ENCODE peak calls at places on chromosome 9, in nine cellular contexts. One of them, this sample, is unnamed.
A peak's percentile ranks its signal among the peaks of the same experiment; 100 is the strongest.

GRCh38 chr9:128118971-128119665 is 8.4 kb downstream of the PTGES2 start:
- DNase-seq in activated CD8-positive, alpha-beta memory T cell treated with anti-CD3 and anti-CD28 coated beads for 1 hour: no peak
- DNase-seq in vagina: no peak
- DNase-seq in activated CD8-positive, alpha-beta T cell treated with anti-CD3 and anti-CD28 coated beads for 36 hours: no peak
- DNase-seq in A172: no peak
- DNase-seq in H9: peak; percentile 23
- DNase-seq in stromal cell of bone marrow: no peak
- DNase-seq in left ventricle myocardium inferior: no peak
- DNase-seq in RWPE2: peak; percentile 48
- DNase-seq in this sample: no peak

GRCh38 chr9:137878146-137878941 is 762 bp downstream of the CACNA1B start:
- DNase-seq in activated CD8-positive, alpha-beta memory T cell treated with anti-CD3 and anti-CD28 coated beads for 1 hour: no peak
- DNase-seq in vagina: no peak
- DNase-seq in activated CD8-positive, alpha-beta T cell treated with anti-CD3 and anti-CD28 coated beads for 36 hours: peak; percentile 36
- DNase-seq in A172: no peak
- DNase-seq in H9: peak; percentile 87
- DNase-seq in stromal cell of bone marrow: no peak
- DNase-seq in left ventricle myocardium inferior: no peak
- DNase-seq in RWPE2: no peak
- DNase-seq in this sample: no peak

GRCh38 chr9:129328357-129329103 is 150.5 kb upstream of the IER5L start:
- DNase-seq in activated CD8-positive, alpha-beta memory T cell treated with anti-CD3 and anti-CD28 coated beads for 1 hour: no peak
- DNase-seq in vagina: no peak
- DNase-seq in activated CD8-positive, alpha-beta T cell treated with anti-CD3 and anti-CD28 coated beads for 36 hours: peak; percentile 78
- DNase-seq in A172: no peak
- DNase-seq in H9: no peak
- DNase-seq in stromal cell of bone marrow: no peak
- DNase-seq in left ventricle myocardium inferior: no peak
- DNase-seq in RWPE2: no peak
- DNase-seq in this sample: no peak

GRCh38 chr9:124941689-124942561 is 1.0 kb upstream of the GOLGA1 start:
- DNase-seq in activated CD8-positive, alpha-beta memory T cell treated with anti-CD3 and anti-CD28 coated beads for 1 hour: peak; percentile 22
- DNase-seq in vagina: peak; percentile 87
- DNase-seq in activated CD8-positive, alpha-beta T cell treated with anti-CD3 and anti-CD28 coated beads for 36 hours: peak; percentile 83
- DNase-seq in A172: peak; percentile 51
- DNase-seq in H9: peak; percentile 48
- DNase-seq in stromal cell of bone marrow: no peak
- DNase-seq in left ventricle myocardium inferior: peak; percentile 47
- DNase-seq in RWPE2: peak; percentile 61
- DNase-seq in this sample: no peak

GRCh38 chr9:130128251-130128650 is 44.0 kb upstream of the NCS1 start:
- DNase-seq in activated CD8-positive, alpha-beta memory T cell treated with anti-CD3 and anti-CD28 coated beads for 1 hour: peak; percentile 57
- DNase-seq in vagina: no peak
- DNase-seq in activated CD8-positive, alpha-beta T cell treated with anti-CD3 and anti-CD28 coated beads for 36 hours: peak; percentile 91
- DNase-seq in A172: peak; percentile 2
- DNase-seq in H9: no peak
- DNase-seq in stromal cell of bone marrow: no peak
- DNase-seq in left ventricle myocardium inferior: no peak
- DNase-seq in RWPE2: no peak
- DNase-seq in this sample: no peak

GRCh38 chr9:122051401-122052346 is 41.4 kb downstream of the TTLL11 start:
- DNase-seq in activated CD8-positive, alpha-beta memory T cell treated with anti-CD3 and anti-CD28 coated beads for 1 hour: no peak
- DNase-seq in vagina: no peak
- DNase-seq in activated CD8-positive, alpha-beta T cell treated with anti-CD3 and anti-CD28 coated beads for 36 hours: peak; percentile 87
- DNase-seq in A172: no peak
- DNase-seq in H9: no peak
- DNase-seq in stromal cell of bone marrow: peak; percentile 43
- DNase-seq in left ventricle myocardium inferior: no peak
- DNase-seq in RWPE2: no peak
- DNase-seq in this sample: peak; percentile 65

GRCh38 chr9:37144762-37145161 is 24.4 kb downstream of the ZCCHC7 start:
- DNase-seq in activated CD8-positive, alpha-beta memory T cell treated with anti-CD3 and anti-CD28 coated beads for 1 hour: no peak
- DNase-seq in vagina: no peak
- DNase-seq in activated CD8-positive, alpha-beta T cell treated with anti-CD3 and anti-CD28 coated beads for 36 hours: no peak
- DNase-seq in A172: no peak
- DNase-seq in H9: no peak
- DNase-seq in stromal cell of bone marrow: no peak
- DNase-seq in left ventricle myocardium inferior: no peak
- DNase-seq in RWPE2: no peak
- DNase-seq in this sample: no peak

GRCh38 chr9:94639045-94639995 is at the start of gene FBP1:
- DNase-seq in activated CD8-positive, alpha-beta memory T cell treated with anti-CD3 and anti-CD28 coated beads for 1 hour: peak; percentile 27
- DNase-seq in vagina: no peak
- DNase-seq in activated CD8-positive, alpha-beta T cell treated with anti-CD3 and anti-CD28 coated beads for 36 hours: peak; percentile 65
- DNase-seq in A172: no peak
- DNase-seq in H9: peak; percentile 61
- DNase-seq in stromal cell of bone marrow: no peak
- DNase-seq in left ventricle myocardium inferior: peak; percentile 41
- DNase-seq in RWPE2: no peak
- DNase-seq in this sample: no peak

GRCh38 chr9:78325343-78325742 is 28.4 kb downstream of the PSAT1 start:
- DNase-seq in activated CD8-positive, alpha-beta memory T cell treated with anti-CD3 and anti-CD28 coated beads for 1 hour: no peak
- DNase-seq in vagina: no peak
- DNase-seq in activated CD8-positive, alpha-beta T cell treated with anti-CD3 and anti-CD28 coated beads for 36 hours: no peak
- DNase-seq in A172: peak; percentile 25
- DNase-seq in H9: no peak
- DNase-seq in stromal cell of bone marrow: no peak
- DNase-seq in left ventricle myocardium inferior: no peak
- DNase-seq in RWPE2: no peak
- DNase-seq in this sample: peak; percentile 62

GRCh38 chr9:36903541-36904435 is 130.3 kb downstream of the PAX5 start:
- DNase-seq in activated CD8-positive, alpha-beta memory T cell treated with anti-CD3 and anti-CD28 coated beads for 1 hour: no peak
- DNase-seq in vagina: no peak
- DNase-seq in activated CD8-positive, alpha-beta T cell treated with anti-CD3 and anti-CD28 coated beads for 36 hours: peak; percentile 89
- DNase-seq in A172: peak; percentile 84
- DNase-seq in H9: no peak
- DNase-seq in stromal cell of bone marrow: peak; percentile 16
- DNase-seq in left ventricle myocardium inferior: no peak
- DNase-seq in RWPE2: peak; percentile 83
- DNase-seq in this sample: no peak

GRCh38 chr9:84404095-84404686 is 63.6 kb upstream of the SLC28A3 start:
- DNase-seq in activated CD8-positive, alpha-beta memory T cell treated with anti-CD3 and anti-CD28 coated beads for 1 hour: no peak
- DNase-seq in vagina: no peak
- DNase-seq in activated CD8-positive, alpha-beta T cell treated with anti-CD3 and anti-CD28 coated beads for 36 hours: peak; percentile 22
- DNase-seq in A172: no peak
- DNase-seq in H9: peak; percentile 43
- DNase-seq in stromal cell of bone marrow: no peak
- DNase-seq in left ventricle myocardium inferior: no peak
- DNase-seq in RWPE2: no peak
- DNase-seq in this sample: no peak

GRCh38 chr9:108684288-108685025 is 171.3 kb downstream of the ACTL7B start:
- DNase-seq in activated CD8-positive, alpha-beta memory T cell treated with anti-CD3 and anti-CD28 coated beads for 1 hour: no peak
- DNase-seq in vagina: peak; percentile 58
- DNase-seq in activated CD8-positive, alpha-beta T cell treated with anti-CD3 and anti-CD28 coated beads for 36 hours: no peak
- DNase-seq in A172: no peak
- DNase-seq in H9: no peak
- DNase-seq in stromal cell of bone marrow: no peak
- DNase-seq in left ventricle myocardium inferior: no peak
- DNase-seq in RWPE2: no peak
- DNase-seq in this sample: no peak

GRCh38 chr9:27179245-27179870 is 70.3 kb downstream of the TEK start:
- DNase-seq in activated CD8-positive, alpha-beta memory T cell treated with anti-CD3 and anti-CD28 coated beads for 1 hour: no peak
- DNase-seq in vagina: no peak
- DNase-seq in activated CD8-positive, alpha-beta T cell treated with anti-CD3 and anti-CD28 coated beads for 36 hours: no peak
- DNase-seq in A172: peak; percentile 26
- DNase-seq in H9: no peak
- DNase-seq in stromal cell of bone marrow: no peak
- DNase-seq in left ventricle myocardium inferior: no peak
- DNase-seq in RWPE2: no peak
- DNase-seq in this sample: no peak

GRCh38 chr9:89387197-89387849 is 69.0 kb downstream of the SECISBP2 start:
- DNase-seq in activated CD8-positive, alpha-beta memory T cell treated with anti-CD3 and anti-CD28 coated beads for 1 hour: no peak
- DNase-seq in vagina: no peak
- DNase-seq in activated CD8-positive, alpha-beta T cell treated with anti-CD3 and anti-CD28 coated beads for 36 hours: no peak
- DNase-seq in A172: no peak
- DNase-seq in H9: no peak
- DNase-seq in stromal cell of bone marrow: no peak
- DNase-seq in left ventricle myocardium inferior: no peak
- DNase-seq in RWPE2: no peak
- DNase-seq in this sample: no peak

GRCh38 chr9:114229236-114229635 is 73.9 kb downstream of the COL27A1 start:
- DNase-seq in activated CD8-positive, alpha-beta memory T cell treated with anti-CD3 and anti-CD28 coated beads for 1 hour: no peak
- DNase-seq in vagina: no peak
- DNase-seq in activated CD8-positive, alpha-beta T cell treated with anti-CD3 and anti-CD28 coated beads for 36 hours: no peak
- DNase-seq in A172: no peak
- DNase-seq in H9: no peak
- DNase-seq in stromal cell of bone marrow: no peak
- DNase-seq in left ventricle myocardium inferior: no peak
- DNase-seq in RWPE2: no peak
- DNase-seq in this sample: no peak

GRCh38 chr9:134208981-134209725 is 44.8 kb upstream of the RNU6ATAC start:
- DNase-seq in activated CD8-positive, alpha-beta memory T cell treated with anti-CD3 and anti-CD28 coated beads for 1 hour: no peak
- DNase-seq in vagina: no peak
- DNase-seq in activated CD8-positive, alpha-beta T cell treated with anti-CD3 and anti-CD28 coated beads for 36 hours: no peak
- DNase-seq in A172: no peak
- DNase-seq in H9: no peak
- DNase-seq in stromal cell of bone marrow: no peak
- DNase-seq in left ventricle myocardium inferior: no peak
- DNase-seq in RWPE2: peak; percentile 34
- DNase-seq in this sample: no peak

GRCh38 chr9:92714787-92715487 is 45.0 kb upstream of the IPPK start:
- DNase-seq in activated CD8-positive, alpha-beta memory T cell treated with anti-CD3 and anti-CD28 coated beads for 1 hour: no peak
- DNase-seq in vagina: peak; percentile 86
- DNase-seq in activated CD8-positive, alpha-beta T cell treated with anti-CD3 and anti-CD28 coated beads for 36 hours: no peak
- DNase-seq in A172: no peak
- DNase-seq in H9: no peak
- DNase-seq in stromal cell of bone marrow: no peak
- DNase-seq in left ventricle myocardium inferior: peak; percentile 51
- DNase-seq in RWPE2: peak; percentile 56
- DNase-seq in this sample: no peak

GRCh38 chr9:133351908-133352634 is 4.1 kb downstream of the RPL7A start:
- DNase-seq in activated CD8-positive, alpha-beta memory T cell treated with anti-CD3 and anti-CD28 coated beads for 1 hour: no peak
- DNase-seq in vagina: no peak
- DNase-seq in activated CD8-positive, alpha-beta T cell treated with anti-CD3 and anti-CD28 coated beads for 36 hours: peak; percentile 71
- DNase-seq in A172: peak; percentile 52
- DNase-seq in H9: peak; percentile 93
- DNase-seq in stromal cell of bone marrow: no peak
- DNase-seq in left ventricle myocardium inferior: no peak
- DNase-seq in RWPE2: no peak
- DNase-seq in this sample: no peak

GRCh38 chr9:16241231-16241630 is 629.2 kb downstream of the BNC2 start:
- DNase-seq in activated CD8-positive, alpha-beta memory T cell treated with anti-CD3 and anti-CD28 coated beads for 1 hour: no peak
- DNase-seq in vagina: no peak
- DNase-seq in activated CD8-positive, alpha-beta T cell treated with anti-CD3 and anti-CD28 coated beads for 36 hours: no peak
- DNase-seq in A172: peak; percentile 25
- DNase-seq in H9: no peak
- DNase-seq in stromal cell of bone marrow: no peak
- DNase-seq in left ventricle myocardium inferior: no peak
- DNase-seq in RWPE2: no peak
- DNase-seq in this sample: no peak

GRCh38 chr9:101449071-101449721 is 13.6 kb upstream of the ALDOB start:
- DNase-seq in activated CD8-positive, alpha-beta memory T cell treated with anti-CD3 and anti-CD28 coated beads for 1 hour: peak; percentile 18
- DNase-seq in vagina: no peak
- DNase-seq in activated CD8-positive, alpha-beta T cell treated with anti-CD3 and anti-CD28 coated beads for 36 hours: peak; percentile 68
- DNase-seq in A172: peak; percentile 84
- DNase-seq in H9: peak; percentile 92
- DNase-seq in stromal cell of bone marrow: no peak
- DNase-seq in left ventricle myocardium inferior: peak; percentile 71
- DNase-seq in RWPE2: peak; percentile 71
- DNase-seq in this sample: peak; percentile 21

GRCh38 chr9:38008168-38009034 is 60.6 kb downstream of the SHB start:
- DNase-seq in activated CD8-positive, alpha-beta memory T cell treated with anti-CD3 and anti-CD28 coated beads for 1 hour: no peak
- DNase-seq in vagina: no peak
- DNase-seq in activated CD8-positive, alpha-beta T cell treated with anti-CD3 and anti-CD28 coated beads for 36 hours: peak; percentile 90
- DNase-seq in A172: peak; percentile 92
- DNase-seq in H9: no peak
- DNase-seq in stromal cell of bone marrow: peak; percentile 70
- DNase-seq in left ventricle myocardium inferior: no peak
- DNase-seq in RWPE2: peak; percentile 89
- DNase-seq in this sample: peak; percentile 79

GRCh38 chr9:91736898-91737601 is 213.0 kb downstream of the ROR2 start:
- DNase-seq in activated CD8-positive, alpha-beta memory T cell treated with anti-CD3 and anti-CD28 coated beads for 1 hour: no peak
- DNase-seq in vagina: no peak
- DNase-seq in activated CD8-positive, alpha-beta T cell treated with anti-CD3 and anti-CD28 coated beads for 36 hours: no peak
- DNase-seq in A172: no peak
- DNase-seq in H9: no peak
- DNase-seq in stromal cell of bone marrow: no peak
- DNase-seq in left ventricle myocardium inferior: no peak
- DNase-seq in RWPE2: no peak
- DNase-seq in this sample: no peak

GRCh38 chr9:127912882-127913281 is 4.0 kb downstream of the ST6GALNAC4 start:
- DNase-seq in activated CD8-positive, alpha-beta memory T cell treated with anti-CD3 and anti-CD28 coated beads for 1 hour: no peak
- DNase-seq in vagina: no peak
- DNase-seq in activated CD8-positive, alpha-beta T cell treated with anti-CD3 and anti-CD28 coated beads for 36 hours: no peak
- DNase-seq in A172: no peak
- DNase-seq in H9: no peak
- DNase-seq in stromal cell of bone marrow: no peak
- DNase-seq in left ventricle myocardium inferior: no peak
- DNase-seq in RWPE2: no peak
- DNase-seq in this sample: no peak

GRCh38 chr9:106920701-106921283 is 57.8 kb downstream of the ZNF462 start:
- DNase-seq in activated CD8-positive, alpha-beta memory T cell treated with anti-CD3 and anti-CD28 coated beads for 1 hour: no peak
- DNase-seq in vagina: no peak
- DNase-seq in activated CD8-positive, alpha-beta T cell treated with anti-CD3 and anti-CD28 coated beads for 36 hours: no peak
- DNase-seq in A172: peak; percentile 57
- DNase-seq in H9: no peak
- DNase-seq in stromal cell of bone marrow: no peak
- DNase-seq in left ventricle myocardium inferior: no peak
- DNase-seq in RWPE2: no peak
- DNase-seq in this sample: no peak

GRCh38 chr9:76475691-76476090 is 16.7 kb downstream of the GCNT1 start:
- DNase-seq in activated CD8-positive, alpha-beta memory T cell treated with anti-CD3 and anti-CD28 coated beads for 1 hour: no peak
- DNase-seq in vagina: no peak
- DNase-seq in activated CD8-positive, alpha-beta T cell treated with anti-CD3 and anti-CD28 coated beads for 36 hours: no peak
- DNase-seq in A172: no peak
- DNase-seq in H9: no peak
- DNase-seq in stromal cell of bone marrow: no peak
- DNase-seq in left ventricle myocardium inferior: no peak
- DNase-seq in RWPE2: no peak
- DNase-seq in this sample: no peak

GRCh38 chr9:105912868-105913516 is 218.7 kb downstream of the TMEM38B start:
- DNase-seq in activated CD8-positive, alpha-beta memory T cell treated with anti-CD3 and anti-CD28 coated beads for 1 hour: no peak
- DNase-seq in vagina: no peak
- DNase-seq in activated CD8-positive, alpha-beta T cell treated with anti-CD3 and anti-CD28 coated beads for 36 hours: no peak
- DNase-seq in A172: no peak
- DNase-seq in H9: no peak
- DNase-seq in stromal cell of bone marrow: no peak
- DNase-seq in left ventricle myocardium inferior: no peak
- DNase-seq in RWPE2: peak; percentile 72
- DNase-seq in this sample: no peak

GRCh38 chr9:88996046-88997005 is 5.1 kb downstream of the S1PR3 start:
- DNase-seq in activated CD8-positive, alpha-beta memory T cell treated with anti-CD3 and anti-CD28 coated beads for 1 hour: no peak
- DNase-seq in vagina: peak; percentile 74
- DNase-seq in activated CD8-positive, alpha-beta T cell treated with anti-CD3 and anti-CD28 coated beads for 36 hours: no peak
- DNase-seq in A172: no peak
- DNase-seq in H9: no peak
- DNase-seq in stromal cell of bone marrow: no peak
- DNase-seq in left ventricle myocardium inferior: no peak
- DNase-seq in RWPE2: no peak
- DNase-seq in this sample: no peak

GRCh38 chr9:131758972-131759647 is 19.2 kb upstream of the RAPGEF1 start:
- DNase-seq in activated CD8-positive, alpha-beta memory T cell treated with anti-CD3 and anti-CD28 coated beads for 1 hour: no peak
- DNase-seq in vagina: no peak
- DNase-seq in activated CD8-positive, alpha-beta T cell treated with anti-CD3 and anti-CD28 coated beads for 36 hours: no peak
- DNase-seq in A172: no peak
- DNase-seq in H9: no peak
- DNase-seq in stromal cell of bone marrow: no peak
- DNase-seq in left ventricle myocardium inferior: no peak
- DNase-seq in RWPE2: no peak
- DNase-seq in this sample: no peak

GRCh38 chr9:81394816-81395215 is 294.5 kb downstream of the TLE1 start:
- DNase-seq in activated CD8-positive, alpha-beta memory T cell treated with anti-CD3 and anti-CD28 coated beads for 1 hour: no peak
- DNase-seq in vagina: no peak
- DNase-seq in activated CD8-positive, alpha-beta T cell treated with anti-CD3 and anti-CD28 coated beads for 36 hours: no peak
- DNase-seq in A172: no peak
- DNase-seq in H9: no peak
- DNase-seq in stromal cell of bone marrow: no peak
- DNase-seq in left ventricle myocardium inferior: no peak
- DNase-seq in RWPE2: no peak
- DNase-seq in this sample: no peak

GRCh38 chr9:134349941-134350340 is 23.7 kb downstream of the RXRA start:
- DNase-seq in activated CD8-positive, alpha-beta memory T cell treated with anti-CD3 and anti-CD28 coated beads for 1 hour: no peak
- DNase-seq in vagina: no peak
- DNase-seq in activated CD8-positive, alpha-beta T cell treated with anti-CD3 and anti-CD28 coated beads for 36 hours: no peak
- DNase-seq in A172: no peak
- DNase-seq in H9: no peak
- DNase-seq in stromal cell of bone marrow: no peak
- DNase-seq in left ventricle myocardium inferior: no peak
- DNase-seq in RWPE2: no peak
- DNase-seq in this sample: no peak

GRCh38 chr9:82599550-82599949 is 463.4 kb downstream of the RASEF start:
- DNase-seq in activated CD8-positive, alpha-beta memory T cell treated with anti-CD3 and anti-CD28 coated beads for 1 hour: no peak
- DNase-seq in vagina: no peak
- DNase-seq in activated CD8-positive, alpha-beta T cell treated with anti-CD3 and anti-CD28 coated beads for 36 hours: no peak
- DNase-seq in A172: no peak
- DNase-seq in H9: no peak
- DNase-seq in stromal cell of bone marrow: no peak
- DNase-seq in left ventricle myocardium inferior: no peak
- DNase-seq in RWPE2: no peak
- DNase-seq in this sample: no peak